ENCODE peak calls at places on chromosomes 12 and 14, in seven cellular contexts. One of them, this sample, is unnamed. For H3K4me1, the result is how much of the 10 kb centered on the place peaks cover.

GRCh38 chr12:20547788-20548575 is 147.2 kb upstream of the SLCO1C1 start:
- DNase-seq in neuronal stem cell: no peak
- DNase-seq in mesendoderm: no peak
- DNase-seq in IMR-90: peak
- DNase-seq in H9: no peak
- DNase-seq in H1: no peak
- DNase-seq in trophoblast cell: no peak
- DNase-seq in this sample: no peak

GRCh38 chr12:92396647-92397258 is 251.1 kb upstream of the BTG1 start:
- DNase-seq in neuronal stem cell: no peak
- DNase-seq in mesendoderm: no peak
- DNase-seq in IMR-90: peak
- DNase-seq in H9: no peak
- DNase-seq in H1: no peak
- DNase-seq in trophoblast cell: no peak
- DNase-seq in this sample: peak

GRCh38 chr12:77830952-77831351 is 258 bp downstream of the NAV3 start:
- DNase-seq in neuronal stem cell: no peak
- DNase-seq in mesendoderm: no peak
- DNase-seq in IMR-90: no peak
- DNase-seq in H9: no peak
- DNase-seq in H1: no peak
- DNase-seq in trophoblast cell: no peak
- DNase-seq in this sample: peak

GRCh38 chr12:71746983-71747611 is 7.6 kb upstream of the RAB21 start:
- DNase-seq in neuronal stem cell: no peak
- DNase-seq in mesendoderm: peak
- DNase-seq in IMR-90: peak
- DNase-seq in H9: peak
- DNase-seq in H1: no peak
- DNase-seq in trophoblast cell: peak
- DNase-seq in this sample: peak

GRCh38 chr12:1250641-1251040 is 259.6 kb downstream of the ERC1 start:
- DNase-seq in neuronal stem cell: no peak
- DNase-seq in mesendoderm: peak
- DNase-seq in IMR-90: no peak
- DNase-seq in H9: no peak
- DNase-seq in H1: no peak
- DNase-seq in trophoblast cell: no peak
- DNase-seq in this sample: no peak

GRCh38 chr12:59940676-59941342 is 345.0 kb downstream of the SLC16A7 start:
- DNase-seq in neuronal stem cell: no peak
- DNase-seq in mesendoderm: peak
- DNase-seq in IMR-90: no peak
- DNase-seq in H9: no peak
- DNase-seq in H1: no peak
- DNase-seq in trophoblast cell: no peak
- DNase-seq in this sample: no peak

GRCh38 chr14:24398943-24399801 is at the start of gene NYNRIN:
- DNase-seq in neuronal stem cell: peak
- DNase-seq in mesendoderm: peak
- DNase-seq in IMR-90: peak
- DNase-seq in H9: peak
- DNase-seq in H1: peak
- DNase-seq in trophoblast cell: no peak
- DNase-seq in this sample: peak

GRCh38 chr12:110079477-110080400 is 31.4 kb upstream of the C12orf76 start:
- DNase-seq in neuronal stem cell: no peak
- DNase-seq in mesendoderm: no peak
- DNase-seq in IMR-90: peak
- DNase-seq in H9: no peak
- DNase-seq in H1: no peak
- DNase-seq in trophoblast cell: peak
- DNase-seq in this sample: peak

GRCh38 chr14:71399057-71399487 is 491.8 kb downstream of the PCNX1 start:
- DNase-seq in neuronal stem cell: no peak
- DNase-seq in mesendoderm: no peak
- DNase-seq in IMR-90: peak
- DNase-seq in H9: no peak
- DNase-seq in H1: no peak
- DNase-seq in trophoblast cell: no peak
- DNase-seq in this sample: no peak

GRCh38 chr14:102090713-102091112 is 3.9 kb upstream of the HSP90AA1 start:
- DNase-seq in neuronal stem cell: no peak
- DNase-seq in mesendoderm: no peak
- DNase-seq in IMR-90: no peak
- DNase-seq in H9: no peak
- DNase-seq in H1: no peak
- DNase-seq in trophoblast cell: no peak
- DNase-seq in this sample: no peak
- H3K18ac ChIP-seq in neuronal stem cell: no peak
- H3K18ac ChIP-seq in mesendoderm: no peak
- H3K18ac ChIP-seq in IMR-90: no peak
- H3K18ac ChIP-seq in H9: no peak
- H3K18ac ChIP-seq in H1: no peak
- H3K18ac ChIP-seq in trophoblast cell: no peak
- H3K18ac ChIP-seq in this sample: no peak

DNA sequence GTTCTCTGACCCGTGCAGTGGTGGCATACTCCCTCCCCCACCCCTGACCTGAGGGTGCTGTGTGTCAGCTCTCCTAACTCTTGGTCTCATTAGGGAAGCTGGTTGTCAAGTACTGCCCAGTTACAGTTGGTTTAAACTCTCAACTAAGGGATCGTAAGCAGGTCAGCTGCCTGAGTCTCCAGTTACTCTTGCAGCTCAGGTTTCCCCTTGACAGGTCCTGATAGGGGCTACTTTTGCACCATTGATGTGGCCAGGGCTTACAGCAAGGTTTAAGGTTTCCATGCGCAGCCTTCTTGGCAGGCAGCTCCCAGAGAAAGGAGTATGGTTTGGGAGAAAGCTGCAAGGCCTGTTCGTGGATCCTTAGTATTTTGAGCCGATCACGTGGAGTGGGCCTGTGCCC is 74.5 kb downstream of the ETV6 start:
- DNase-seq in neuronal stem cell: no peak
- DNase-seq in mesendoderm: peak
- DNase-seq in IMR-90: peak
- DNase-seq in H9: no peak
- DNase-seq in H1: no peak
- DNase-seq in trophoblast cell: no peak
- DNase-seq in this sample: no peak
- H3K4me1 ChIP-seq in neuronal stem cell: under half
- H3K4me1 ChIP-seq in mesendoderm: under half
- H3K4me1 ChIP-seq in IMR-90: under half
- H3K4me1 ChIP-seq in H9: under half
- H3K4me1 ChIP-seq in H1: under half
- H3K4me1 ChIP-seq in trophoblast cell: under half
- H3K4me1 ChIP-seq in this sample: under half

DNA sequence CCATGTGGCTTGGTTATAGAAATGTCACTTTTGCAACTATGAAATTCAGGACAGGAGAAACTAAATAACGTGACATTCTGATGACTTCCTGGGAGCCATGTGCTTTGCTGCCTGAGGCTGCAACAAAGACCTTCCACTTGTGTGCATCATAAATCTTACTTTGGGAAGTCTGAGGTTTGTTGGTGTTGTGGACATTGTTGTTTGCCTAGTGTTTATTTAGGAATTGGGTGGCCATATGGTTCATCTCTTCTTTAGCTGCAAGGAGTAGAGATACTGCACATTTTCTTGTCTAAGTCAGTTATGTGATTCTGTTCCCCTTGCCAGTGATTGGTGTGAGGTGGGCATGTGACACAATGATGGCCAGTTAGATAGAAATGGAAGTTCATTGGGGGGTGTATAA is 167.3 kb upstream of the SSTR1 start:
- DNase-seq in neuronal stem cell: no peak
- DNase-seq in mesendoderm: no peak
- DNase-seq in IMR-90: no peak
- DNase-seq in H9: no peak
- DNase-seq in H1: no peak
- DNase-seq in trophoblast cell: no peak
- DNase-seq in this sample: peak
- H3K4ac ChIP-seq in neuronal stem cell: no peak
- H3K4ac ChIP-seq in mesendoderm: no peak
- H3K4ac ChIP-seq in IMR-90: no peak
- H3K4ac ChIP-seq in H9: no peak
- H3K4ac ChIP-seq in H1: no peak
- H3K4ac ChIP-seq in trophoblast cell: no peak
- H3K4ac ChIP-seq in this sample: no peak

GRCh38 chr12:108622425-108622824 is 11.3 kb downstream of the SELPLG start:
- DNase-seq in neuronal stem cell: no peak
- DNase-seq in mesendoderm: peak
- DNase-seq in IMR-90: no peak
- DNase-seq in H9: peak
- DNase-seq in H1: no peak
- DNase-seq in trophoblast cell: no peak
- DNase-seq in this sample: peak

GRCh38 chr12:108618079-108618952 is 15.4 kb downstream of the SELPLG start:
- DNase-seq in neuronal stem cell: peak
- DNase-seq in mesendoderm: peak
- DNase-seq in IMR-90: peak
- DNase-seq in H9: peak
- DNase-seq in H1: peak
- DNase-seq in trophoblast cell: peak
- DNase-seq in this sample: peak

GRCh38 chr12:108621161-108621560 is 12.5 kb downstream of the SELPLG start:
- DNase-seq in neuronal stem cell: no peak
- DNase-seq in mesendoderm: no peak
- DNase-seq in IMR-90: no peak
- DNase-seq in H9: no peak
- DNase-seq in H1: no peak
- DNase-seq in trophoblast cell: no peak
- DNase-seq in this sample: no peak

GRCh38 chr12:108619369-108620160 is 14.1 kb downstream of the SELPLG start:
- DNase-seq in neuronal stem cell: no peak
- DNase-seq in mesendoderm: no peak
- DNase-seq in IMR-90: no peak
- DNase-seq in H9: no peak
- DNase-seq in H1: no peak
- DNase-seq in trophoblast cell: peak
- DNase-seq in this sample: no peak

GRCh38 chr12:108620236-108620879 is 13.3 kb downstream of the SELPLG start:
- DNase-seq in neuronal stem cell: no peak
- DNase-seq in mesendoderm: no peak
- DNase-seq in IMR-90: peak
- DNase-seq in H9: no peak
- DNase-seq in H1: no peak
- DNase-seq in trophoblast cell: peak
- DNase-seq in this sample: peak
- H3K18ac ChIP-seq in neuronal stem cell: no peak
- H3K18ac ChIP-seq in mesendoderm: no peak
- H3K18ac ChIP-seq in IMR-90: peak
- H3K18ac ChIP-seq in H9: no peak
- H3K18ac ChIP-seq in H1: no peak
- H3K18ac ChIP-seq in trophoblast cell: peak
- H3K18ac ChIP-seq in this sample: no peak

DNA sequence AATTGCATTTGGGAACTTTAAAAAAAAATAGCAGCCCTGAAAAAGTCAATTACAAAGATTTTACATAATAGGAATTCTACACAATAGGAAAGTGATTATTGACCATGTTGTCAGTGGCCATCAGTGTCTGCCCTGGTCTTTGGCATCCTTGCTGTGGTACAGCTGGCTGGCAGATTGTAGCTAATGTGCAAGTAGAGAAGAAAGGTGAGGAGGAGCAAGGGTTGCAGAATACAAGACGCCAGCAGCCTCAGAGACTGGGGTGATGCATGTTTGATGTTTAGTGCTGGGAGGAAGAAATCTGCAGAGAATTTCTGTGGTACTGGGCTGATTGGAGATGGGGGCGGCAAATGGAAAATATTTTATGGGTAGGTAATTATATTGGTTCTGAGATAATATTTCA is 322.9 kb downstream of the TMEM117 start:
- DNase-seq in neuronal stem cell: no peak
- DNase-seq in mesendoderm: no peak
- DNase-seq in IMR-90: no peak
- DNase-seq in H9: no peak
- DNase-seq in H1: no peak
- DNase-seq in trophoblast cell: no peak
- DNase-seq in this sample: no peak
- H3K4me1 ChIP-seq in neuronal stem cell: under half
- H3K4me1 ChIP-seq in mesendoderm: under half
- H3K4me1 ChIP-seq in IMR-90: under half
- H3K4me1 ChIP-seq in H9: under half
- H3K4me1 ChIP-seq in H1: under half
- H3K4me1 ChIP-seq in trophoblast cell: under half
- H3K4me1 ChIP-seq in this sample: under half

GRCh38 chr12:93833946-93834345 is 156.8 kb downstream of the CRADD start:
- DNase-seq in neuronal stem cell: no peak
- DNase-seq in mesendoderm: no peak
- DNase-seq in IMR-90: no peak
- DNase-seq in H9: no peak
- DNase-seq in H1: no peak
- DNase-seq in trophoblast cell: no peak
- DNase-seq in this sample: no peak

GRCh38 chr12:93839076-93839475 is 161.9 kb downstream of the CRADD start:
- DNase-seq in neuronal stem cell: no peak
- DNase-seq in mesendoderm: no peak
- DNase-seq in IMR-90: peak
- DNase-seq in H9: no peak
- DNase-seq in H1: no peak
- DNase-seq in trophoblast cell: no peak
- DNase-seq in this sample: peak

GRCh38 chr12:93841671-93842070 is 164.5 kb downstream of the CRADD start:
- DNase-seq in neuronal stem cell: no peak
- DNase-seq in mesendoderm: no peak
- DNase-seq in IMR-90: no peak
- DNase-seq in H9: no peak
- DNase-seq in H1: no peak
- DNase-seq in trophoblast cell: no peak
- DNase-seq in this sample: no peak

GRCh38 chr12:93836616-93837260 is 159.6 kb downstream of the CRADD start:
- DNase-seq in neuronal stem cell: no peak
- DNase-seq in mesendoderm: no peak
- DNase-seq in IMR-90: no peak
- DNase-seq in H9: no peak
- DNase-seq in H1: no peak
- DNase-seq in trophoblast cell: no peak
- DNase-seq in this sample: no peak

GRCh38 chr12:93838180-93838579 is 161.0 kb downstream of the CRADD start:
- DNase-seq in neuronal stem cell: no peak
- DNase-seq in mesendoderm: no peak
- DNase-seq in IMR-90: no peak
- DNase-seq in H9: no peak
- DNase-seq in H1: no peak
- DNase-seq in trophoblast cell: no peak
- DNase-seq in this sample: no peak
- H3K4ac ChIP-seq in neuronal stem cell: no peak
- H3K4ac ChIP-seq in mesendoderm: no peak
- H3K4ac ChIP-seq in IMR-90: peak
- H3K4ac ChIP-seq in H9: no peak
- H3K4ac ChIP-seq in H1: no peak
- H3K4ac ChIP-seq in trophoblast cell: no peak
- H3K4ac ChIP-seq in this sample: no peak

DNA sequence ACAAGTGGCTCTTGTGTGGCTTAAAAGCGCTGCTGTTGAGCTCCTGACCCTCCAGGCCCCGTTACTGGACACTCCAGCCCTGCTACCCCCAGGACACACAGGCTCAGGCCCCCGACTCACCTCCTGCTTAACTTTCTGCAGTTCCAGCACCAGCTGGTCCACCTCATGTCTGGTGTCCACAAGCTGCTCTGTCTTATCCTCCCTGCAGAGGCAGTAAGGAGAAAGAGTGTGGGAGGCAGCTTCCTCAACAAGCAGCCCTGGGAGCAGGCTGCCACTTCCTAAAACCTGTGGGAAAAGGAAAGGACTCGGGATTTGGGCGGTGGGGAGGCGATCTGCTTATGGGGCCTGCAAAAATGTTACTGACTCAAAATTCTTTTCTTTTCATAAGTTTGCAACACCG is 79.3 kb downstream of the CCDC88C start:
- DNase-seq in neuronal stem cell: no peak
- DNase-seq in mesendoderm: no peak
- DNase-seq in IMR-90: no peak
- DNase-seq in H9: no peak
- DNase-seq in H1: no peak
- DNase-seq in trophoblast cell: no peak
- DNase-seq in this sample: no peak
- H3K18ac ChIP-seq in neuronal stem cell: peak
- H3K18ac ChIP-seq in mesendoderm: no peak
- H3K18ac ChIP-seq in IMR-90: no peak
- H3K18ac ChIP-seq in H9: no peak
- H3K18ac ChIP-seq in H1: no peak
- H3K18ac ChIP-seq in trophoblast cell: no peak
- H3K18ac ChIP-seq in this sample: no peak